ENCODE peak calls at places on chromosome 21, in eight cellular contexts. One of them, this sample, is unnamed.

GRCh38 chr21:31316488-31317169 is 27.4 kb downstream of the TIAM1 start:
- DNase-seq in K562: no peak
- DNase-seq in AG09309: no peak
- DNase-seq in astrocyte: peak
- DNase-seq in body of pancreas: no peak
- DNase-seq in tibial nerve: no peak
- DNase-seq in fibroblast of the aortic adventitia: peak
- DNase-seq in upper lobe of left lung: no peak
- DNase-seq in this sample: no peak

GRCh38 chr21:31173881-31174555 is 135.7 kb upstream of the KRTAP19-8 start:
- DNase-seq in body of pancreas: peak
- DNase-seq in upper lobe of left lung: peak
- DNase-seq in fibroblast of the aortic adventitia: no peak
- DNase-seq in K562: no peak
- DNase-seq in tibial nerve: no peak
- DNase-seq in AG09309: no peak
- DNase-seq in astrocyte: no peak
- DNase-seq in this sample: no peak

GRCh38 chr21:40852563-40852962 is 5.6 kb upstream of the DSCAM start:
- DNase-seq in tibial nerve: no peak
- DNase-seq in upper lobe of left lung: no peak
- DNase-seq in body of pancreas: no peak
- DNase-seq in fibroblast of the aortic adventitia: no peak
- DNase-seq in AG09309: no peak
- DNase-seq in astrocyte: no peak
- DNase-seq in K562: no peak
- DNase-seq in this sample: no peak

GRCh38 chr21:29318354-29318753 is 19.6 kb downstream of the BACH1 start:
- DNase-seq in body of pancreas: peak
- DNase-seq in K562: no peak
- DNase-seq in AG09309: no peak
- DNase-seq in upper lobe of left lung: no peak
- DNase-seq in fibroblast of the aortic adventitia: peak
- DNase-seq in tibial nerve: no peak
- DNase-seq in astrocyte: peak
- DNase-seq in this sample: no peak

GRCh38 chr21:31181089-31181757 is 142.9 kb upstream of the KRTAP19-8 start:
- DNase-seq in upper lobe of left lung: no peak
- DNase-seq in K562: no peak
- DNase-seq in fibroblast of the aortic adventitia: no peak
- DNase-seq in tibial nerve: no peak
- DNase-seq in astrocyte: no peak
- DNase-seq in AG09309: no peak
- DNase-seq in body of pancreas: no peak
- DNase-seq in this sample: no peak

GRCh38 chr21:34801519-34802132 is 132.8 kb downstream of the CLIC6 start:
- DNase-seq in AG09309: no peak
- DNase-seq in upper lobe of left lung: no peak
- DNase-seq in tibial nerve: no peak
- DNase-seq in fibroblast of the aortic adventitia: no peak
- DNase-seq in astrocyte: no peak
- DNase-seq in body of pancreas: no peak
- DNase-seq in K562: peak
- DNase-seq in this sample: no peak

GRCh38 chr21:36790616-36791015 is 91.7 kb downstream of the SIM2 start:
- DNase-seq in astrocyte: no peak
- DNase-seq in body of pancreas: no peak
- DNase-seq in fibroblast of the aortic adventitia: no peak
- DNase-seq in AG09309: no peak
- DNase-seq in K562: no peak
- DNase-seq in tibial nerve: no peak
- DNase-seq in upper lobe of left lung: no peak
- DNase-seq in this sample: no peak

GRCh38 chr21:34836103-34836932 is 167.5 kb downstream of the CLIC6 start:
- DNase-seq in upper lobe of left lung: peak
- DNase-seq in body of pancreas: peak
- DNase-seq in AG09309: peak
- DNase-seq in tibial nerve: peak
- DNase-seq in astrocyte: peak
- DNase-seq in K562: no peak
- DNase-seq in fibroblast of the aortic adventitia: peak
- DNase-seq in this sample: peak

GRCh38 chr21:35933466-35933865 is 126.9 kb downstream of the SETD4 start:
- DNase-seq in upper lobe of left lung: peak
- DNase-seq in K562: no peak
- DNase-seq in body of pancreas: no peak
- DNase-seq in AG09309: peak
- DNase-seq in tibial nerve: peak
- DNase-seq in fibroblast of the aortic adventitia: peak
- DNase-seq in astrocyte: peak
- DNase-seq in this sample: peak

GRCh38 chr21:29343517-29343916 is 44.8 kb downstream of the BACH1 start:
- DNase-seq in upper lobe of left lung: no peak
- DNase-seq in fibroblast of the aortic adventitia: peak
- DNase-seq in AG09309: no peak
- DNase-seq in tibial nerve: no peak
- DNase-seq in K562: no peak
- DNase-seq in astrocyte: peak
- DNase-seq in body of pancreas: peak
- DNase-seq in this sample: no peak

GRCh38 chr21:29423521-29423920 is 124.8 kb downstream of the BACH1 start:
- DNase-seq in fibroblast of the aortic adventitia: no peak
- DNase-seq in tibial nerve: no peak
- DNase-seq in AG09309: no peak
- DNase-seq in astrocyte: no peak
- DNase-seq in K562: no peak
- DNase-seq in body of pancreas: no peak
- DNase-seq in upper lobe of left lung: no peak
- DNase-seq in this sample: no peak

GRCh38 chr21:42654913-42655796 is 1.7 kb downstream of the PDE9A start:
- DNase-seq in AG09309: no peak
- DNase-seq in astrocyte: no peak
- DNase-seq in tibial nerve: no peak
- DNase-seq in fibroblast of the aortic adventitia: no peak
- DNase-seq in upper lobe of left lung: no peak
- DNase-seq in body of pancreas: no peak
- DNase-seq in K562: no peak
- DNase-seq in this sample: peak

GRCh38 chr21:24367936-24368335 is 1239.3 kb downstream of the MRPL39 start:
- DNase-seq in astrocyte: peak
- DNase-seq in K562: no peak
- DNase-seq in tibial nerve: no peak
- DNase-seq in AG09309: no peak
- DNase-seq in upper lobe of left lung: no peak
- DNase-seq in body of pancreas: no peak
- DNase-seq in fibroblast of the aortic adventitia: no peak
- DNase-seq in this sample: no peak

GRCh38 chr21:43345746-43346409 is 81.1 kb downstream of the SIK1 start:
- DNase-seq in upper lobe of left lung: peak
- DNase-seq in astrocyte: peak
- DNase-seq in K562: peak
- DNase-seq in body of pancreas: no peak
- DNase-seq in tibial nerve: no peak
- DNase-seq in AG09309: no peak
- DNase-seq in fibroblast of the aortic adventitia: peak
- DNase-seq in this sample: no peak

GRCh38 chr21:26818911-26819310 is 26.3 kb downstream of the ADAMTS1 start:
- DNase-seq in fibroblast of the aortic adventitia: no peak
- DNase-seq in astrocyte: no peak
- DNase-seq in tibial nerve: no peak
- DNase-seq in upper lobe of left lung: no peak
- DNase-seq in AG09309: no peak
- DNase-seq in K562: no peak
- DNase-seq in body of pancreas: no peak
- DNase-seq in this sample: no peak
- TF ChIP-seq CTCF in fibroblast of the aortic adventitia: no peak
- TF ChIP-seq CTCF in astrocyte: no peak
- TF ChIP-seq CTCF in tibial nerve: no peak
- TF ChIP-seq CTCF in upper lobe of left lung: no peak
- TF ChIP-seq CTCF in AG09309: no peak
- TF ChIP-seq CTCF in K562: no peak
- TF ChIP-seq CTCF in body of pancreas: no peak
- TF ChIP-seq CTCF in this sample: no peak

GRCh38 chr21:16192900-16193299 is 463.1 kb downstream of the USP25 start:
- DNase-seq in upper lobe of left lung: peak
- DNase-seq in tibial nerve: no peak
- DNase-seq in K562: no peak
- DNase-seq in body of pancreas: no peak
- DNase-seq in AG09309: no peak
- DNase-seq in astrocyte: peak
- DNase-seq in fibroblast of the aortic adventitia: peak
- DNase-seq in this sample: no peak

GRCh38 chr21:16195896-16196443 is 466.2 kb downstream of the USP25 start:
- DNase-seq in astrocyte: peak
- DNase-seq in body of pancreas: no peak
- DNase-seq in upper lobe of left lung: no peak
- DNase-seq in AG09309: no peak
- DNase-seq in tibial nerve: no peak
- DNase-seq in fibroblast of the aortic adventitia: peak
- DNase-seq in K562: no peak
- DNase-seq in this sample: no peak

GRCh38 chr21:16194851-16195251 is 465.1 kb downstream of the USP25 start:
- DNase-seq in astrocyte: peak
- DNase-seq in K562: no peak
- DNase-seq in tibial nerve: no peak
- DNase-seq in body of pancreas: no peak
- DNase-seq in AG09309: no peak
- DNase-seq in upper lobe of left lung: no peak
- DNase-seq in fibroblast of the aortic adventitia: peak
- DNase-seq in this sample: no peak

GRCh38 chr21:16195476-16195875 is 465.7 kb downstream of the USP25 start:
- DNase-seq in AG09309: no peak
- DNase-seq in fibroblast of the aortic adventitia: peak
- DNase-seq in astrocyte: peak
- DNase-seq in tibial nerve: no peak
- DNase-seq in body of pancreas: no peak
- DNase-seq in K562: no peak
- DNase-seq in upper lobe of left lung: no peak
- DNase-seq in this sample: no peak

DNA sequence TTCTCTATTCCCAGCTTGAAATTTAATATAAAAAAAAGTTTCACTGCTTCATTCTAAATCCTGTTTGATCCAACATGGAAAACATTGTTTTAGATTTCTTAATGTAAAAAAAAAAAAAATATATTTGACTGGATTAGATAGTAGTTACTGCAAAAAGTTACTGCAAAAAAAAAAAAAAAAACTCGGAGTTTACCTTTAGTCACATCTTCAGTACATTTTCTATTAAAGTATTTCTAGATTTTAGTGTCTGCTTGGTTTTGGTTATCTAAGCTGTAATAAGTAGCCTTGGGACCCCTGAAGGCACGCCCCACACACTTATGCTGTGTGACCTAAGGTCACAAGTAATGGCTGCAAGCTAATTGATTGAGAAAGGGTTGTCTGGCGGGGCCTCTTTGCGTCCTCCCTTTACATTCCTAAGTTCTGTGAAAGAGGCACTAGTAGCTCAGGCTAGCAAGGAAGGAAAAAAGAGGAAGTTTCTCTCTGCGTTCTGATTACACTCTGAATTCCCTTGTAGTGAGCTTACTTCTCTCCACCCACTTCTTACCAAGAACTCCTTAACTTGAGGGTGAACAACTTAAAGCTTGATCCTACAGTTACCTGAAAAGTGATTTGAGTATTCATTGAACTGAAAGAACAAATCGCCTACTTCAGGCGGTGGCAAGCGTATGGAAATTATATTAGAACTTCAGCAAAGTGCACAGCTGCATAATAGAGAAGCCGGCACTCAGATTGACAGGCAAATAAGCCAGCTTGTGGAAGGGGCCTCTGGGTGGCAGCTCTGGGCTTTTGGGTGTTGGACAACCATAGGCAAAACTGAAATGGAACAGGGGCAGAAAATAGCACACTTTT is 464.2 kb downstream of the USP25 start:
- DNase-seq in K562: no peak
- DNase-seq in upper lobe of left lung: peak
- DNase-seq in body of pancreas: peak
- DNase-seq in AG09309: peak
- DNase-seq in tibial nerve: peak
- DNase-seq in fibroblast of the aortic adventitia: peak
- DNase-seq in astrocyte: peak
- DNase-seq in this sample: peak
- H3K4me3 ChIP-seq in K562: no peak
- H3K4me3 ChIP-seq in upper lobe of left lung: peak
- H3K4me3 ChIP-seq in body of pancreas: no peak
- H3K4me3 ChIP-seq in AG09309: peak
- H3K4me3 ChIP-seq in tibial nerve: peak
- H3K4me3 ChIP-seq in fibroblast of the aortic adventitia: peak
- H3K4me3 ChIP-seq in astrocyte: peak
- H3K4me3 ChIP-seq in this sample: peak

DNA sequence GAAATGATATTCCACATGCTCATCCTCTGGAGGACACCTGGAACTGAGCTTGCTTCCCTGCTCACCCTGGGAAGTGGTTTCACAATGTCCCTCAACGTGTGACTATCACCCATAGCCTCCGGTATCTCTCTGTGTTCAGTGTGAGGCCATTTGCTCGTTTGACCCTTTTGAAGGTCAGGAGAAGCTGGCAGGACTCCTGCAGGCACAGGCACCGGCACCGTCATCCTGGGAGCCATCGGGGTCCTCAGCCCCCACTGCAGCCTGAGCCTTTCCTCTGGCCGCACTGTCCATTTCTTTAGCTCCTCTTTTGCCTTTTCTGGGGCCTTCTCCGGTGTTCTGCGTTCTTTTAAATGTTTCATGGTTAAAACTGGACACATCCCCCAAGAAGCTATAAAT is 159.6 kb upstream of the COL6A1 start:
- DNase-seq in astrocyte: no peak
- DNase-seq in AG09309: no peak
- DNase-seq in tibial nerve: no peak
- DNase-seq in K562: no peak
- DNase-seq in upper lobe of left lung: no peak
- DNase-seq in body of pancreas: no peak
- DNase-seq in fibroblast of the aortic adventitia: no peak
- DNase-seq in this sample: no peak
- TF ChIP-seq CTCF in astrocyte: no peak
- TF ChIP-seq CTCF in AG09309: no peak
- TF ChIP-seq CTCF in tibial nerve: no peak
- TF ChIP-seq CTCF in K562: no peak
- TF ChIP-seq CTCF in upper lobe of left lung: no peak
- TF ChIP-seq CTCF in body of pancreas: no peak
- TF ChIP-seq CTCF in fibroblast of the aortic adventitia: no peak
- TF ChIP-seq CTCF in this sample: no peak

DNA sequence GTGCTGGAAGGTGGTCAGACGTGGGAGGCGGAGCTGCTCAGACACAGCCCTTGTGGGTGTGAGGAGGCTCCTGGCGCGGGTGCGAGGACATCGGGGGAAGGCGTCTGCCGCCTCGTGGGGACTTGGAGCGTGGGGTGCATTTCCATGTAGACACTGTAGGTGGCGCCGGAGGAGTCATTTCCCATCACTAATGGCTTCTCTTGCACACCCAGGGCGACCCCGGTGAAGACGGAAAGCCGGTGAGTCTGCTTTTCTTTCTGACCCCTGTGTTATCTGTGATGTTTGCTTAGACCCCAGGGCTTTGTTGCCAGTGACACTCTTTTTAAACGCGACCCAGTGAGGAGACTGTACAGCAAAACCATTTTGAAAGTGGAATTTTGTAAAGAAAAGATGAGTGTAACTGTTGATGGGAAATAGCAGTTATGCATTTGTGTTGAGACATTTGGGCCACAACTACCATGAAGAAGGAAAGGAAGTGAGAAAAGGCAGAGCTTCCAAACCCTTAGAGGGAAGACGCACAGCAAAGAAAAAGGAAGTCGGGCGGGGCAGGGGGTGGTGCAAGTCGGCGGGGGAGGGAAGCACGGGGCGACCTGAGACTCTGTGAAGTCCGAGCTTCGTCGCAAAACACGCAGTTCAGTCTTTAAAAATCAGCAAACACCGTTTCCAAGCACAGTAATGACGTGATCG is 64.0 kb downstream of the SLC19A1 start:
- DNase-seq in fibroblast of the aortic adventitia: peak
- DNase-seq in astrocyte: peak
- DNase-seq in K562: peak
- DNase-seq in upper lobe of left lung: peak
- DNase-seq in body of pancreas: peak
- DNase-seq in tibial nerve: peak
- DNase-seq in AG09309: no peak
- DNase-seq in this sample: peak
- H3K4me3 ChIP-seq in fibroblast of the aortic adventitia: peak
- H3K4me3 ChIP-seq in astrocyte: no peak
- H3K4me3 ChIP-seq in K562: peak
- H3K4me3 ChIP-seq in upper lobe of left lung: peak
- H3K4me3 ChIP-seq in body of pancreas: no peak
- H3K4me3 ChIP-seq in tibial nerve: no peak
- H3K4me3 ChIP-seq in AG09309: no peak
- H3K4me3 ChIP-seq in this sample: no peak

This sample was measured in transverse colon.